ENCODE peak calls at places on chromosomes 1 and 21, in nine cellular contexts. R is HFFc6; W is stimulated activated naive CD8-positive, alpha-beta T cell treated with anti-CD3 and anti-CD28 coated beads, Interleukin-15, amount 100 ng/mL, for 72 hours; L is ovary; A is CD4-positive, alpha-beta T cell; E is SK-N-SH; Q is retinal pigment epithelial cell; G is NCI-H345; C is HS-5. O is an unnamed sample.

GRCh38 chr1:29236993-29237905 is 927 bp downstream of the PTPRU start:
- DNase-seq in E (peak; percentile 79), W (no peak), Q (no peak), L (peak; percentile 60), A (no peak), C (no peak), G (peak; percentile 32), R (peak; percentile 25), O (no peak)

GRCh38 chr1:33330906-33331305 is 10.0 kb upstream of the A3GALT2 start:
- DNase-seq in L (no peak), Q (no peak), W (no peak), G (no peak), E (no peak), C (no peak), A (no peak), R (no peak), O (no peak)

GRCh38 chr1:205066221-205066818 is 17.9 kb downstream of the TMEM81 start:
- DNase-seq in Q (no peak), G (no peak), A (no peak), L (no peak), E (peak; percentile 42), C (no peak), R (no peak), W (no peak), O (peak; percentile 7)

GRCh38 chr21:39319814-39320332 is 6.4 kb upstream of the BRWD1 start:
- DNase-seq in R (no peak), W (no peak), G (no peak), A (no peak), E (no peak), L (no peak), Q (no peak), C (no peak), O (no peak)

GRCh38 chr1:186102559-186103148 is 272.4 kb downstream of the TPR start:
- DNase-seq in L (peak; percentile 16), E (no peak), C (peak; percentile 44), A (no peak), W (no peak), R (peak; percentile 85), G (no peak), Q (peak; percentile 70), O (no peak)

GRCh38 chr21:37437376-37438080 is 71.0 kb downstream of the DYRK1A start:
- DNase-seq in W (no peak), C (no peak), R (no peak), L (no peak), A (no peak), G (no peak), E (no peak), Q (no peak), O (no peak)

GRCh38 chr1:67889940-67890567 is 56.8 kb upstream of the GNG12 start:
- DNase-seq in W (peak; percentile 15), C (peak; percentile 87), G (no peak), R (peak; percentile 79), Q (peak; percentile 43), A (no peak), E (no peak), L (no peak), O (no peak)

GRCh38 chr1:56397811-56398231 is 181.5 kb downstream of the PLPP3 start:
- DNase-seq in Q (no peak), W (no peak), G (no peak), E (no peak), A (no peak), L (no peak), C (peak; percentile 11), R (no peak), O (no peak)

GRCh38 chr1:156655151-156655903 is 13.4 kb downstream of the BCAN start:
- DNase-seq in W (no peak), R (no peak), E (no peak), C (no peak), G (no peak), Q (no peak), A (no peak), L (no peak), O (no peak)

GRCh38 chr1:26177182-26177684 is at the start of gene CNKSR1:
- DNase-seq in G (no peak), A (no peak), R (no peak), E (no peak), C (no peak), W (no peak), L (no peak), Q (no peak), O (no peak)

GRCh38 chr1:54851406-54851805 is 35.6 kb downstream of the DHCR24 start:
- DNase-seq in C (no peak), L (no peak), R (no peak), A (no peak), G (no peak), E (no peak), W (no peak), Q (no peak), O (no peak)

GRCh38 chr21:33380483-33380998 is 22.7 kb upstream of the IFNGR2 start:
- DNase-seq in W (peak; percentile 83), R (peak; percentile 96), A (peak; percentile 67), E (no peak), C (peak; percentile 89), Q (peak; percentile 73), G (no peak), L (peak; percentile 80), O (peak; percentile 71)

GRCh38 chr1:77796695-77797405 is 17.4 kb downstream of the MIGA1 start:
- DNase-seq in L (no peak), C (no peak), A (no peak), Q (no peak), E (no peak), G (no peak), W (no peak), R (no peak), O (no peak)

O was measured in OCI-LY7.